ENCODE peak calls at places on chromosomes 16 and 17, in nine cellular contexts. One of them, this sample, is unnamed.

GRCh38 chr16:81149614-81150013 is 53.4 kb upstream of the GCSH start:
- DNase-seq in non-pigmented ciliary epithelial cell: no peak
- DNase-seq in adipocyte: no peak
- DNase-seq in GDM1: no peak
- DNase-seq in right cardiac atrium: no peak
- DNase-seq in G401: no peak
- DNase-seq in CD4-positive, CD25-positive, alpha-beta regulatory T cell: no peak
- DNase-seq in NCI-H69: no peak
- DNase-seq in substantia nigra: no peak
- DNase-seq in this sample: no peak

GRCh38 chr17:45293413-45294211 is 23.2 kb downstream of the MAP3K14 start:
- DNase-seq in G401: peak
- DNase-seq in substantia nigra: peak
- DNase-seq in non-pigmented ciliary epithelial cell: peak
- DNase-seq in adipocyte: peak
- DNase-seq in CD4-positive, CD25-positive, alpha-beta regulatory T cell: no peak
- DNase-seq in GDM1: peak
- DNase-seq in right cardiac atrium: peak
- DNase-seq in NCI-H69: peak
- DNase-seq in this sample: peak

GRCh38 chr17:38706625-38707298 is 1.7 kb downstream of the MLLT6 start:
- DNase-seq in substantia nigra: peak
- DNase-seq in NCI-H69: peak
- DNase-seq in G401: no peak
- DNase-seq in GDM1: no peak
- DNase-seq in right cardiac atrium: peak
- DNase-seq in non-pigmented ciliary epithelial cell: no peak
- DNase-seq in CD4-positive, CD25-positive, alpha-beta regulatory T cell: peak
- DNase-seq in adipocyte: peak
- DNase-seq in this sample: peak

GRCh38 chr16:30063893-30064745 is 1.4 kb upstream of the ALDOA start:
- DNase-seq in GDM1: peak
- DNase-seq in G401: peak
- DNase-seq in NCI-H69: peak
- DNase-seq in right cardiac atrium: peak
- DNase-seq in CD4-positive, CD25-positive, alpha-beta regulatory T cell: peak
- DNase-seq in adipocyte: peak
- DNase-seq in substantia nigra: peak
- DNase-seq in non-pigmented ciliary epithelial cell: no peak
- DNase-seq in this sample: peak

GRCh38 chr17:82114872-82115271 is 16.8 kb upstream of the FASN start:
- DNase-seq in substantia nigra: no peak
- DNase-seq in adipocyte: no peak
- DNase-seq in right cardiac atrium: no peak
- DNase-seq in non-pigmented ciliary epithelial cell: no peak
- DNase-seq in CD4-positive, CD25-positive, alpha-beta regulatory T cell: no peak
- DNase-seq in GDM1: no peak
- DNase-seq in NCI-H69: no peak
- DNase-seq in G401: no peak
- DNase-seq in this sample: no peak

GRCh38 chr16:22660441-22661160 is 149.9 kb downstream of the NPIPB5 start:
- DNase-seq in adipocyte: no peak
- DNase-seq in CD4-positive, CD25-positive, alpha-beta regulatory T cell: no peak
- DNase-seq in G401: no peak
- DNase-seq in NCI-H69: no peak
- DNase-seq in right cardiac atrium: no peak
- DNase-seq in substantia nigra: no peak
- DNase-seq in non-pigmented ciliary epithelial cell: no peak
- DNase-seq in GDM1: no peak
- DNase-seq in this sample: no peak

GRCh38 chr17:31415640-31416502 is 24.4 kb downstream of the RAB11FIP4 start:
- DNase-seq in CD4-positive, CD25-positive, alpha-beta regulatory T cell: no peak
- DNase-seq in right cardiac atrium: no peak
- DNase-seq in G401: no peak
- DNase-seq in NCI-H69: no peak
- DNase-seq in non-pigmented ciliary epithelial cell: no peak
- DNase-seq in adipocyte: no peak
- DNase-seq in GDM1: no peak
- DNase-seq in substantia nigra: no peak
- DNase-seq in this sample: no peak

GRCh38 chr16:68395167-68395786 is 53.0 kb downstream of the SMPD3 start:
- DNase-seq in CD4-positive, CD25-positive, alpha-beta regulatory T cell: no peak
- DNase-seq in non-pigmented ciliary epithelial cell: no peak
- DNase-seq in right cardiac atrium: no peak
- DNase-seq in G401: no peak
- DNase-seq in GDM1: no peak
- DNase-seq in adipocyte: no peak
- DNase-seq in substantia nigra: no peak
- DNase-seq in NCI-H69: no peak
- DNase-seq in this sample: no peak

GRCh38 chr17:80254396-80255241 is 6.0 kb upstream of the RNF213 start:
- DNase-seq in substantia nigra: no peak
- DNase-seq in non-pigmented ciliary epithelial cell: peak
- DNase-seq in G401: no peak
- DNase-seq in GDM1: peak
- DNase-seq in CD4-positive, CD25-positive, alpha-beta regulatory T cell: peak
- DNase-seq in NCI-H69: peak
- DNase-seq in right cardiac atrium: peak
- DNase-seq in adipocyte: peak
- DNase-seq in this sample: peak

GRCh38 chr17:4444782-4445473 is 11.2 kb downstream of the SPNS3 start:
- DNase-seq in G401: peak
- DNase-seq in substantia nigra: peak
- DNase-seq in GDM1: peak
- DNase-seq in adipocyte: peak
- DNase-seq in non-pigmented ciliary epithelial cell: peak
- DNase-seq in NCI-H69: peak
- DNase-seq in right cardiac atrium: peak
- DNase-seq in CD4-positive, CD25-positive, alpha-beta regulatory T cell: no peak
- DNase-seq in this sample: peak

GRCh38 chr17:57372156-57372555 is 115.8 kb downstream of the MSI2 start:
- DNase-seq in G401: no peak
- DNase-seq in CD4-positive, CD25-positive, alpha-beta regulatory T cell: no peak
- DNase-seq in right cardiac atrium: no peak
- DNase-seq in non-pigmented ciliary epithelial cell: no peak
- DNase-seq in NCI-H69: no peak
- DNase-seq in adipocyte: peak
- DNase-seq in substantia nigra: no peak
- DNase-seq in GDM1: no peak
- DNase-seq in this sample: no peak

GRCh38 chr17:28846231-28846630 is 3.6 kb upstream of the FAM222B start:
- DNase-seq in G401: no peak
- DNase-seq in substantia nigra: no peak
- DNase-seq in CD4-positive, CD25-positive, alpha-beta regulatory T cell: no peak
- DNase-seq in adipocyte: no peak
- DNase-seq in NCI-H69: no peak
- DNase-seq in right cardiac atrium: no peak
- DNase-seq in non-pigmented ciliary epithelial cell: no peak
- DNase-seq in GDM1: no peak
- DNase-seq in this sample: no peak

GRCh38 chr17:13538841-13539411 is 62.8 kb downstream of the HS3ST3A1 start:
- DNase-seq in G401: no peak
- DNase-seq in non-pigmented ciliary epithelial cell: no peak
- DNase-seq in substantia nigra: no peak
- DNase-seq in CD4-positive, CD25-positive, alpha-beta regulatory T cell: no peak
- DNase-seq in GDM1: no peak
- DNase-seq in NCI-H69: no peak
- DNase-seq in right cardiac atrium: no peak
- DNase-seq in adipocyte: no peak
- DNase-seq in this sample: no peak

GRCh38 chr16:21125191-21125590 is 25.5 kb downstream of the DNAH3 start:
- DNase-seq in substantia nigra: no peak
- DNase-seq in right cardiac atrium: no peak
- DNase-seq in G401: no peak
- DNase-seq in CD4-positive, CD25-positive, alpha-beta regulatory T cell: no peak
- DNase-seq in non-pigmented ciliary epithelial cell: no peak
- DNase-seq in NCI-H69: no peak
- DNase-seq in adipocyte: no peak
- DNase-seq in GDM1: no peak
- DNase-seq in this sample: no peak